ENCODE peak calls at places on chromosomes 3 and 15, in eight cellular contexts. D is posterior cingulate gyrus; Q is H7; W is posterior vena cava; S is NCI-H1436; M is kidney glomerular epithelial cell; N is lung microvascular endothelial cell; L is stimulated activated CD4-positive, alpha-beta T cell treated with anti-CD3 and anti-CD28 coated beads, Interleukin-4, amount 100 ng/mL, for 48 hours. P is an unnamed sample.

GRCh38 chr15:67085818-67086649 is 20.6 kb downstream of the SMAD3 start:
- DNase-seq in D (no peak), Q (no peak), W (no peak), S (no peak), M (no peak), N (peak), L (no peak), P (no peak)

GRCh38 chr3:88984832-88985231 is 122.6 kb upstream of the EPHA3 start:
- DNase-seq in D (no peak), Q (no peak), W (no peak), S (no peak), M (no peak), N (no peak), L (no peak), P (no peak)

GRCh38 chr15:55654541-55654940 is 66.4 kb upstream of the PYGO1 start:
- DNase-seq in D (no peak), Q (no peak), W (no peak), S (no peak), M (no peak), N (peak), L (no peak), P (no peak)

GRCh38 chr15:41256577-41257038 is 25.5 kb downstream of the CHP1 start:
- DNase-seq in D (no peak), Q (no peak), W (no peak), S (no peak), M (no peak), N (peak), L (no peak), P (no peak)

GRCh38 chr3:31668258-31668657 is 135.5 kb downstream of the STT3B start:
- DNase-seq in D (no peak), Q (no peak), W (no peak), S (no peak), M (no peak), N (no peak), L (no peak), P (no peak)

GRCh38 chr3:38562467-38562925 is 66.4 kb downstream of the EXOG start:
- DNase-seq in D (no peak), Q (no peak), W (peak), S (no peak), M (no peak), N (no peak), L (no peak), P (no peak)

GRCh38 chr15:49558924-49559323 is 61.7 kb downstream of the FAM227B start:
- DNase-seq in D (no peak), Q (no peak), W (no peak), S (no peak), M (no peak), N (no peak), L (no peak), P (no peak)

GRCh38 chr15:79221696-79222095 is 60.8 kb upstream of the ANKRD34C start:
- DNase-seq in D (no peak), Q (no peak), W (no peak), S (no peak), M (no peak), N (no peak), L (no peak), P (no peak)

GRCh38 chr15:70088887-70089691 is 8.6 kb downstream of the TLE3 start:
- DNase-seq in D (no peak), Q (peak), W (no peak), S (no peak), M (no peak), N (no peak), L (no peak), P (no peak)

GRCh38 chr15:75069301-75069925 is 46.0 kb downstream of the PPCDC start:
- DNase-seq in D (no peak), Q (no peak), W (no peak), S (no peak), M (no peak), N (no peak), L (no peak), P (no peak)

GRCh38 chr3:184571750-184572377 is 10.3 kb downstream of the EPHB3 start:
- DNase-seq in D (no peak), Q (no peak), W (no peak), S (no peak), M (no peak), N (no peak), L (no peak), P (no peak)

GRCh38 chr15:71083349-71083748 is 31.9 kb upstream of the THSD4 start:
- DNase-seq in D (no peak), Q (no peak), W (no peak), S (no peak), M (no peak), N (peak), L (no peak), P (no peak)

GRCh38 chr3:47193871-47194859 is 30.3 kb upstream of the SETD2 start:
- DNase-seq in D (no peak), Q (no peak), W (no peak), S (no peak), M (no peak), N (no peak), L (no peak), P (no peak)

GRCh38 chr15:38781196-38781595 is 216.6 kb upstream of the RASGRP1 start:
- DNase-seq in D (no peak), Q (no peak), W (no peak), S (no peak), M (no peak), N (no peak), L (no peak), P (no peak)

GRCh38 chr3:51390186-51390585 is 899 bp upstream of the RBM15B start:
- DNase-seq in D (no peak), Q (no peak), W (peak), S (no peak), M (no peak), N (no peak), L (no peak), P (no peak)

GRCh38 chr3:41328916-41329315 is 129.6 kb downstream of the CTNNB1 start:
- DNase-seq in D (no peak), Q (no peak), W (no peak), S (no peak), M (no peak), N (no peak), L (no peak), P (no peak)

GRCh38 chr3:98901032-98901464 is 447 bp downstream of the DCBLD2 start:
- DNase-seq in D (peak), Q (peak), W (peak), S (peak), M (no peak), N (peak), L (peak), P (peak)